ENCODE peak calls at places on chromosome 22, in eight cellular contexts. B, O, M, T, Z, K, W and R are unnamed samples.

GRCh38 chr22:36738416-36739020 is 35.0 kb upstream of the CACNG2 start:
- DNase-seq in K (no peak), W (no peak), T (no peak), B (no peak), M (no peak), Z (no peak), O (no peak), R (no peak)

GRCh38 chr22:40434745-40435144 is 64.4 kb downstream of the SGSM3 start:
- DNase-seq in T (no peak), B (no peak), O (no peak), Z (no peak), K (no peak), M (no peak), W (no peak), R (no peak)

GRCh38 chr22:36536717-36537116 is 7.8 kb upstream of the EIF3D start:
- DNase-seq in Z (peak; percentile 93), M (no peak), B (no peak), W (no peak), O (no peak), T (no peak), K (no peak), R (no peak)

GRCh38 chr22:30325065-30325720 is 1.5 kb downstream of the TBC1D10A start:
- DNase-seq in T (no peak), K (no peak), B (no peak), M (peak; percentile 88), W (peak; percentile 93), O (peak; percentile 70), Z (no peak), R (no peak)

GRCh38 chr22:23403720-23404688 is 176.1 kb downstream of the IGLL1 start:
- DNase-seq in M (no peak), B (no peak), T (no peak), K (no peak), O (no peak), Z (no peak), W (no peak), R (no peak)

GRCh38 chr22:23070418-23071162 is at the start of gene GNAZ:
- DNase-seq in M (peak; percentile 24), T (no peak), W (no peak), B (peak; percentile 67), O (no peak), K (peak; percentile 5), Z (no peak), R (no peak)

GRCh38 chr22:26068571-26068970 is 100.7 kb upstream of the SEZ6L start:
- DNase-seq in M (no peak), W (peak; percentile 2), B (no peak), O (no peak), T (no peak), K (no peak), Z (no peak), R (no peak)

GRCh38 chr22:40258463-40259046 is 80.8 kb downstream of the TNRC6B start:
- DNase-seq in O (no peak), T (no peak), B (no peak), W (peak; percentile 98), K (no peak), M (peak; percentile 53), Z (no peak), R (no peak)

GRCh38 chr22:45896153-45896951 is 80.6 kb downstream of the WNT7B start:
- DNase-seq in O (no peak), K (no peak), B (no peak), M (no peak), Z (no peak), T (no peak), W (peak; percentile 75), R (no peak)

GRCh38 chr22:35116817-35117216 is 50.9 kb downstream of the ISX start:
- DNase-seq in T (no peak), B (no peak), O (no peak), Z (no peak), M (no peak), K (no peak), W (no peak), R (no peak)

GRCh38 chr22:49937758-49938564 is 19.5 kb downstream of the CRELD2 start:
- DNase-seq in O (no peak), B (no peak), T (no peak), Z (no peak), M (no peak), W (no peak), K (no peak), R (no peak)